ENCODE peak calls at places on chromosomes 1 and 21, in eight cellular contexts. R is lower leg skin; O is stimulated activated CD4-positive, alpha-beta T cell treated with anti-CD3 and anti-CD28 coated beads, Interleukin-12 subunit alpha, Interleukin-12 subunit beta, amount 100 ng/mL, for 4 hours; I is activated effector memory CD4-positive, alpha-beta T cell treated with Interleukin-2 at 50 U/mL for 16 hours; E is HCEC 1CT; Z is activated CD8-positive, alpha-beta T cell treated with anti-CD3 and anti-CD28 coated beads for 36 hours; J is MM.1S; A is effector CD8-positive, alpha-beta T cell. C is an unnamed sample.
A peak's percentile ranks its signal among the peaks of the same experiment; 100 is the strongest.

GRCh38 chr1:209409786-209410185 is 173.7 kb upstream of the CAMK1G start:
- DNase-seq in R (no peak), O (no peak), I (no peak), E (peak; percentile 83), J (no peak), Z (no peak), A (no peak), C (no peak)

GRCh38 chr1:53068314-53069084 is 6.5 kb downstream of the PODN start:
- DNase-seq in R (no peak), E (no peak), A (no peak), Z (no peak), J (no peak), O (no peak), I (no peak), C (no peak)

GRCh38 chr1:247864644-247865043 is 7.7 kb downstream of the TRIM58 start:
- DNase-seq in Z (no peak), I (no peak), O (no peak), A (no peak), E (no peak), J (no peak), R (no peak), C (no peak)

GRCh38 chr1:20640183-20640597 is 6.9 kb downstream of the PINK1 start:
- DNase-seq in A (peak; percentile 26), J (peak; percentile 60), O (peak; percentile 43), I (peak; percentile 25), Z (peak; percentile 79), R (no peak), E (peak; percentile 47), C (no peak)

GRCh38 chr1:97721221-97721620 is 199.6 kb downstream of the DPYD start:
- DNase-seq in J (no peak), R (no peak), E (peak; percentile 7), A (no peak), Z (no peak), I (no peak), O (no peak), C (no peak)

GRCh38 chr21:28773036-28773435 is 219.6 kb downstream of the LTN1 start:
- DNase-seq in J (no peak), R (no peak), E (no peak), I (no peak), A (no peak), Z (no peak), O (no peak), C (no peak)

GRCh38 chr1:201809876-201810275 is 19.1 kb upstream of the IPO9 start:
- DNase-seq in I (no peak), A (no peak), R (peak; percentile 52), J (no peak), O (no peak), E (no peak), Z (no peak), C (no peak)

GRCh38 chr1:19042675-19043578 is 86.5 kb upstream of the IFFO2 start:
- DNase-seq in J (no peak), A (no peak), O (peak; percentile 11), Z (peak; percentile 62), R (peak; percentile 81), I (no peak), E (no peak), C (peak; percentile 59)

GRCh38 chr1:8116892-8117262 is 90.8 kb upstream of the ERRFI1 start:
- DNase-seq in E (peak; percentile 78), R (no peak), J (no peak), Z (no peak), A (no peak), I (no peak), O (no peak), C (peak; percentile 83)

GRCh38 chr1:151565500-151566189 is 25.5 kb downstream of the TUFT1 start:
- DNase-seq in E (no peak), I (no peak), O (no peak), R (no peak), A (no peak), Z (no peak), J (no peak), C (no peak)

GRCh38 chr1:94125551-94126514 is 4.9 kb upstream of the ABCA4 start:
- DNase-seq in J (no peak), Z (no peak), I (no peak), R (no peak), A (no peak), O (no peak), E (peak; percentile 22), C (no peak)

GRCh38 chr1:46767649-46768282 is 31.1 kb upstream of the CYP4B1 start:
- DNase-seq in E (no peak), J (no peak), I (no peak), R (no peak), A (no peak), O (no peak), Z (no peak), C (no peak)

GRCh38 chr1:48309564-48310082 is 87.1 kb downstream of the SLC5A9 start:
- DNase-seq in I (no peak), O (no peak), J (no peak), Z (no peak), A (no peak), E (no peak), R (no peak), C (no peak)

GRCh38 chr1:9473032-9473792 is 66.1 kb upstream of the SLC25A33 start:
- DNase-seq in A (no peak), J (no peak), O (no peak), Z (peak; percentile 28), I (no peak), E (peak; percentile 88), R (peak; percentile 95), C (peak; percentile 79)